ENCODE peak calls at places on chromosomes 13 and 19, in five cellular contexts. One of them, this sample, is unnamed.

GRCh38 chr19:42148270-42148669 is 16.0 kb upstream of the POU2F2 start:
- DNase-seq in thoracic aorta: no peak
- DNase-seq in Kasumi-1: no peak
- DNase-seq in aorta: no peak
- DNase-seq in stimulated activated CD8-positive, alpha-beta memory T cell treated with anti-CD3 and anti-CD28 coated beads, Interleukin-2, amount 100 ng/mL, for 1 hour: no peak
- DNase-seq in this sample: no peak

GRCh38 chr19:51440846-51441409 is 17.3 kb downstream of the SIGLEC8 start:
- DNase-seq in thoracic aorta: no peak
- DNase-seq in Kasumi-1: no peak
- DNase-seq in aorta: no peak
- DNase-seq in stimulated activated CD8-positive, alpha-beta memory T cell treated with anti-CD3 and anti-CD28 coated beads, Interleukin-2, amount 100 ng/mL, for 1 hour: no peak
- DNase-seq in this sample: no peak

GRCh38 chr13:99311137-99311536 is 3.9 kb upstream of the GPR183 start:
- DNase-seq in thoracic aorta: no peak
- DNase-seq in Kasumi-1: peak; percentile 7
- DNase-seq in aorta: no peak
- DNase-seq in stimulated activated CD8-positive, alpha-beta memory T cell treated with anti-CD3 and anti-CD28 coated beads, Interleukin-2, amount 100 ng/mL, for 1 hour: no peak
- DNase-seq in this sample: peak; percentile 70

GRCh38 chr19:13763300-13763699 is 1.0 kb upstream of the MRI1 start:
- DNase-seq in thoracic aorta: no peak
- DNase-seq in Kasumi-1: no peak
- DNase-seq in aorta: no peak
- DNase-seq in stimulated activated CD8-positive, alpha-beta memory T cell treated with anti-CD3 and anti-CD28 coated beads, Interleukin-2, amount 100 ng/mL, for 1 hour: no peak
- DNase-seq in this sample: no peak

GRCh38 chr19:436413-436950 is 24.4 kb downstream of the SHC2 start:
- DNase-seq in thoracic aorta: no peak
- DNase-seq in Kasumi-1: no peak
- DNase-seq in aorta: no peak
- DNase-seq in stimulated activated CD8-positive, alpha-beta memory T cell treated with anti-CD3 and anti-CD28 coated beads, Interleukin-2, amount 100 ng/mL, for 1 hour: no peak
- DNase-seq in this sample: no peak

GRCh38 chr19:33507021-33507956 is 14.3 kb downstream of the PEPD start:
- DNase-seq in thoracic aorta: no peak
- DNase-seq in Kasumi-1: no peak
- DNase-seq in aorta: no peak
- DNase-seq in stimulated activated CD8-positive, alpha-beta memory T cell treated with anti-CD3 and anti-CD28 coated beads, Interleukin-2, amount 100 ng/mL, for 1 hour: no peak
- DNase-seq in this sample: no peak

GRCh38 chr13:61277877-61278276 is 137.8 kb downstream of the PCDH20 start:
- DNase-seq in thoracic aorta: no peak
- DNase-seq in Kasumi-1: no peak
- DNase-seq in aorta: no peak
- DNase-seq in stimulated activated CD8-positive, alpha-beta memory T cell treated with anti-CD3 and anti-CD28 coated beads, Interleukin-2, amount 100 ng/mL, for 1 hour: no peak
- DNase-seq in this sample: no peak

GRCh38 chr13:31909889-31910551 is 121.6 kb upstream of the FRY start:
- DNase-seq in thoracic aorta: no peak
- DNase-seq in Kasumi-1: peak; percentile 23
- DNase-seq in aorta: no peak
- DNase-seq in stimulated activated CD8-positive, alpha-beta memory T cell treated with anti-CD3 and anti-CD28 coated beads, Interleukin-2, amount 100 ng/mL, for 1 hour: no peak
- DNase-seq in this sample: peak; percentile 65

GRCh38 chr19:34499155-34499834 is 17.7 kb downstream of the WTIP start:
- DNase-seq in thoracic aorta: no peak
- DNase-seq in Kasumi-1: no peak
- DNase-seq in aorta: peak; percentile 44
- DNase-seq in stimulated activated CD8-positive, alpha-beta memory T cell treated with anti-CD3 and anti-CD28 coated beads, Interleukin-2, amount 100 ng/mL, for 1 hour: no peak
- DNase-seq in this sample: no peak

GRCh38 chr13:44050450-44051063 is 170.9 kb downstream of the LACC1 start:
- DNase-seq in thoracic aorta: no peak
- DNase-seq in Kasumi-1: peak; percentile 39
- DNase-seq in aorta: no peak
- DNase-seq in stimulated activated CD8-positive, alpha-beta memory T cell treated with anti-CD3 and anti-CD28 coated beads, Interleukin-2, amount 100 ng/mL, for 1 hour: no peak
- DNase-seq in this sample: peak; percentile 38

GRCh38 chr19:52722062-52723005 is 12.5 kb downstream of the ZNF611 start:
- DNase-seq in thoracic aorta: no peak
- DNase-seq in Kasumi-1: no peak
- DNase-seq in aorta: no peak
- DNase-seq in stimulated activated CD8-positive, alpha-beta memory T cell treated with anti-CD3 and anti-CD28 coated beads, Interleukin-2, amount 100 ng/mL, for 1 hour: no peak
- DNase-seq in this sample: peak; percentile 75